ENCODE peak calls at places on chromosomes 13 and 19, in six cellular contexts. I, O, K, F, W and E are unnamed samples.

GRCh38 chr13:50129923-50130685 is 114.9 kb downstream of the KCNRG start:
- DNase-seq in O (peak), F (peak), W (peak), I (no peak), K (no peak), E (peak)

GRCh38 chr13:43728411-43728810 is 58.4 kb downstream of the ENOX1 start:
- DNase-seq in I (no peak), K (no peak), O (no peak), F (no peak), W (no peak), E (no peak)

GRCh38 chr13:31200636-31200970 is 828 bp downstream of the B3GLCT start:
- DNase-seq in K (no peak), O (no peak), F (peak), I (peak), W (no peak), E (no peak)

GRCh38 chr13:41402695-41403511 is 54.4 kb upstream of the RGCC start:
- DNase-seq in O (no peak), F (no peak), W (no peak), K (no peak), I (no peak), E (no peak)

GRCh38 chr13:90427322-90428272 is 919.9 kb upstream of the MIR17HG start:
- DNase-seq in I (no peak), W (no peak), F (no peak), K (no peak), O (no peak), E (no peak)

GRCh38 chr13:21330126-21330861 is 128.8 kb downstream of the ZDHHC20 start:
- DNase-seq in F (no peak), K (no peak), O (no peak), W (no peak), I (no peak), E (no peak)

GRCh38 chr13:72757792-72758535 is 23.7 kb downstream of the DIS3 start:
- DNase-seq in K (no peak), F (no peak), O (no peak), I (no peak), W (no peak), E (no peak)

GRCh38 chr19:33177417-33177976 is 16.6 kb upstream of the LRP3 start:
- DNase-seq in O (no peak), W (no peak), I (peak), F (no peak), K (peak), E (peak)

GRCh38 chr13:64274481-64275217 is 2859.0 kb upstream of the PCDH20 start:
- DNase-seq in O (no peak), K (peak), F (no peak), I (no peak), W (peak), E (no peak)

GRCh38 chr19:32251634-32252332 is 93.6 kb upstream of the ZNF507 start:
- DNase-seq in W (no peak), O (no peak), K (no peak), I (no peak), F (no peak), E (no peak)

GRCh38 chr19:11881151-11881800 is 6.3 kb upstream of the ZNF69 start:
- DNase-seq in K (peak), W (peak), F (peak), I (peak), O (peak), E (no peak)

GRCh38 chr19:400976-401835 is 7.7 kb downstream of the C2CD4C start:
- DNase-seq in K (no peak), O (no peak), F (no peak), I (no peak), W (no peak), E (no peak)

GRCh38 chr19:14366529-14366928 is 14.7 kb upstream of the ADGRE5 start:
- DNase-seq in O (peak), F (no peak), I (peak), W (peak), K (no peak), E (peak)